ENCODE peak calls at places on chromosomes 4 and X, in six cellular contexts. X, V, J, L, I and Y are unnamed samples.

GRCh38 chr4:24642941-24643628 is 58.7 kb upstream of the DHX15 start:
- DNase-seq in V (peak), X (peak), I (peak), J (no peak), L (peak), Y (peak)

GRCh38 chr4:103996637-103997036 is 276.9 kb upstream of the TACR3 start:
- DNase-seq in V (peak), X (peak), J (peak), L (peak), I (peak), Y (peak)

GRCh38 chrX:72045141-72045540 is 86.6 kb downstream of the RTL5 start:
- DNase-seq in V (no peak), X (no peak), I (no peak), L (no peak), J (no peak), Y (no peak)

GRCh38 chr4:139853309-139853708 is 187.7 kb downstream of the MGST2 start:
- DNase-seq in L (no peak), J (no peak), X (no peak), I (no peak), V (no peak), Y (no peak)

GRCh38 chrX:114924846-114925245 is 92.6 kb downstream of the IL13RA2 start:
- DNase-seq in L (no peak), I (peak), J (no peak), V (peak), X (no peak), Y (peak)

GRCh38 chr4:140448830-140449229 is 21.4 kb upstream of the CLGN start:
- DNase-seq in J (no peak), X (no peak), I (peak), L (no peak), V (peak), Y (peak)

GRCh38 chrX:96705905-96706304 is 21.3 kb downstream of the DIAPH2 start:
- DNase-seq in L (no peak), V (peak), X (no peak), I (no peak), J (peak), Y (no peak)

GRCh38 chr4:139242511-139243051 is 37.4 kb downstream of the MGARP start:
- DNase-seq in L (peak), X (peak), V (peak), I (peak), J (no peak), Y (peak)

GRCh38 chr4:113293043-113293560 is 243.6 kb downstream of the ANK2 start:
- DNase-seq in L (no peak), X (peak), I (peak), J (no peak), V (no peak), Y (peak)

GRCh38 chr4:140569307-140569638 is 512 bp upstream of the UCP1 start:
- DNase-seq in L (no peak), I (no peak), J (no peak), X (no peak), V (no peak), Y (no peak)

GRCh38 chr4:39178706-39179105 is 3.6 kb upstream of the WDR19 start:
- DNase-seq in J (no peak), V (no peak), L (no peak), X (no peak), I (no peak), Y (peak)

GRCh38 chr4:108360857-108361820 is 192.4 kb upstream of the LEF1 start:
- DNase-seq in J (peak), V (peak), X (peak), I (peak), L (peak), Y (peak)

GRCh38 chrX:103918050-103918449 is 44.4 kb upstream of the TMSB15B start:
- DNase-seq in V (peak), X (peak), I (peak), L (no peak), J (peak), Y (peak)

GRCh38 chr4:185464184-185464583 is 7.3 kb downstream of the CCDC110 start:
- DNase-seq in J (no peak), V (no peak), I (no peak), X (no peak), L (no peak), Y (no peak)

GRCh38 chr4:5638316-5638715 is 70.0 kb downstream of the EVC2 start:
- DNase-seq in J (no peak), X (peak), L (peak), V (peak), I (peak), Y (no peak)

GRCh38 chrX:123084797-123085196 is 99.3 kb upstream of the GRIA3 start:
- DNase-seq in L (no peak), J (no peak), V (peak), X (peak), I (peak), Y (peak)

GRCh38 chr4:73443224-73443623 is 7.2 kb downstream of the AFP start:
- DNase-seq in X (no peak), I (no peak), V (no peak), L (no peak), J (no peak), Y (no peak)

GRCh38 chr4:73445383-73446335 is 9.6 kb downstream of the AFP start:
- DNase-seq in L (no peak), X (no peak), V (no peak), J (no peak), I (no peak), Y (no peak)

GRCh38 chr4:73447701-73448100 is 11.7 kb downstream of the AFP start:
- DNase-seq in V (peak), I (no peak), X (peak), J (no peak), L (no peak), Y (no peak)

GRCh38 chr4:73448448-73449203 is 12.6 kb downstream of the AFP start:
- DNase-seq in V (no peak), L (no peak), I (no peak), J (no peak), X (no peak), Y (no peak)

GRCh38 chr4:73446336-73446938 is 10.4 kb downstream of the AFP start:
- DNase-seq in V (peak), L (no peak), X (peak), J (peak), I (peak), Y (peak)
- TF ChIP-seq CTCF in V (peak), L (peak), X (peak), J (peak), I (peak), Y (peak)

DNA sequence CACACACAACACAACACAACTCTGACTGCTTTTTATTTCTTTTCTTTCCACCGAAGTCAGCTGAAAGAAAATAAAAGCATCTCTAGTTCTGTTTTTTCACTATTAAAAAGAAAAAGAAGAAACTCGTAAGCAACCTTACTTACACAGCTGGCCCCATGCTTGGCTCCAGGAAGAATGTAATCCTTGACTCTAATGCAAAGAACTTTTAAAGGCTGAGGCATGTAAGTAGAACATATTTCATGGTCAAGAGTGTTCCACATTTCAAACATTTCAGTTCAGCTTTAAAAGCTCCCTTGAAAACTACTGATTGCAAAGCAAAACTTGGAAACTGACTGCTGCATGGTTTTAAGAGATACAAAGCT is 648 bp downstream of the GASK1B start:
- DNase-seq in I (peak), J (no peak), X (peak), L (no peak), V (peak), Y (peak)
- H3K4me3 ChIP-seq in I (peak), J (peak), X (peak), L (no peak), V (peak), Y (peak)

GRCh38 chrX:18537524-18537923 is 112.1 kb downstream of the CDKL5 start:
- DNase-seq in I (no peak), V (no peak), X (no peak), J (no peak), L (no peak), Y (no peak)

GRCh38 chrX:18543738-18544137 is 118.3 kb downstream of the CDKL5 start:
- DNase-seq in J (no peak), X (no peak), I (no peak), L (no peak), V (no peak), Y (no peak)

GRCh38 chrX:18545771-18546170 is 120.4 kb downstream of the CDKL5 start:
- DNase-seq in X (no peak), I (no peak), V (no peak), J (no peak), L (no peak), Y (no peak)

GRCh38 chrX:18542897-18543296 is 117.5 kb downstream of the CDKL5 start:
- DNase-seq in I (no peak), L (no peak), J (no peak), V (no peak), X (no peak), Y (no peak)

DNA sequence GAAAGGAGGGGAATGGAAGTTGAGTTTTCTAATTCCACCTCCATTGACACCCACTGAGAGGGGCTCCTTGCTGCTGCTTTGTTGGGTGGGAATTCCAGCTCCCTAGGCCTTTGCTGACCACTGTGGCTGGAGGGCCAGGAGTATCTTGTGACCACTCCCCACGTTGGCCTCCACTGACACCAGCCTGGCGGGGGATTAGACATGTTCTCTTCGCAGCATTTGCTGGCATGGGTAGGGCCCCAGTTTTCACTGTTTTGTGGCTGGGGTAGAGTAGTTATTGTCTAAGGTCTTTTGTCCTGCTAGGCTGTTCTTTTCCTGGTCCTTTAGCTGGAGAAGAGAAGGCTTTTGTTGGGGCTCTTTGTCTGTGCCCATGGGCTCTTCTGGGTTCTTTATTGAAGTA is 116.7 kb downstream of the CDKL5 start:
- DNase-seq in L (no peak), I (no peak), X (no peak), J (no peak), V (no peak), Y (no peak)
- TF ChIP-seq CTCF in L (no peak), I (no peak), X (no peak), J (no peak), V (no peak), Y (no peak)

DNA sequence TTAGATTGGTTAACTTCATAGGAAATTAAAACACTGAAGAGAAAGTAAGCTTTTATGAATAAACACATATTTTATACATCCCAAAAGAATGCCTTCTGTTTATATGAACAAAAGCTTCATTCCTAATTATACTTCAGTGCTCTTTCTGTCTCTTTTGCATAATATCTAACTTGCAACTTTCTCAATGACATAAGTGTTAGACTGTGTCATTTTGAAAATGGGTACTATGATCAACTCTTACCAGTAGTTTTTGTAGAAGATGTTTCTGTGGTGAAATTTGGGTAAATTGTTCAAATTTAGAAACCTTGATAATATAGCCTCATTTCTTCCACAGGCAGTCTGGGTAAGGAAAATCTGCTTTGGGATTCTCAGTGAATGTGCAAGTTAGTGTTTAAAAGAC is 991.4 kb downstream of the CCSER1 start:
- DNase-seq in V (no peak), J (no peak), I (no peak), L (no peak), X (no peak), Y (no peak)
- H3K4me3 ChIP-seq in V (no peak), J (no peak), I (no peak), L (no peak), X (no peak), Y (no peak)

GRCh38 chr4:14596904-14597303 is 405.4 kb upstream of the CPEB2 start:
- DNase-seq in X (no peak), J (no peak), L (no peak), V (peak), I (no peak), Y (no peak)
- TF ChIP-seq CTCF in X (no peak), J (no peak), L (peak), V (peak), I (no peak), Y (no peak)